ENCODE peak calls at places on chromosomes 6 and 20, in four cellular contexts. F is fibroblast of lung, K is tibial nerve, J is brain microvascular endothelial cell. B is an unnamed sample.

GRCh38 chr6:28985396-28986164 is 19.5 kb downstream of the ZNF311 start:
- DNase-seq in F (peak), K (peak), J (peak), B (no peak)

GRCh38 chr6:161477901-161478425 is 204.1 kb upstream of the AGPAT4 start:
- DNase-seq in F (no peak), J (no peak), K (no peak), B (no peak)

GRCh38 chr6:17045581-17046322 is 56.1 kb upstream of the STMND1 start:
- DNase-seq in F (peak), K (no peak), J (peak), B (no peak)

GRCh38 chr6:47086051-47086770 is 44.1 kb upstream of the ADGRF1 start:
- DNase-seq in J (no peak), F (no peak), K (no peak), B (no peak)

GRCh38 chr20:62285722-62286121 is 17.1 kb upstream of the ADRM1 start:
- DNase-seq in F (no peak), K (no peak), J (no peak), B (no peak)

GRCh38 chr6:52904562-52905279 is 4.8 kb downstream of the GSTA3 start:
- DNase-seq in J (no peak), K (no peak), F (no peak), B (no peak)

GRCh38 chr6:89352329-89353117 is at the start of gene UBE2J1:
- DNase-seq in K (peak), F (peak), J (peak), B (peak)

GRCh38 chr6:41427642-41428401 is 92.4 kb downstream of the NCR2 start:
- DNase-seq in K (no peak), F (no peak), J (no peak), B (peak)

GRCh38 chr20:52826321-52826720 is 145.8 kb upstream of the TSHZ2 start:
- DNase-seq in K (no peak), F (no peak), J (no peak), B (no peak)

GRCh38 chr20:29409833-29410804 is 1847.3 kb upstream of the DEFB115 start:
- DNase-seq in J (no peak), K (no peak), F (no peak), B (peak)

GRCh38 chr6:133033263-133033662 is 207.9 kb upstream of the EYA4 start:
- DNase-seq in J (no peak), F (no peak), K (no peak), B (no peak)

GRCh38 chr20:19022791-19023448 is 189.5 kb upstream of the SLC24A3 start:
- DNase-seq in K (no peak), F (no peak), J (no peak), B (no peak)

GRCh38 chr6:169618526-169619490 is 83.0 kb downstream of the WDR27 start:
- DNase-seq in K (no peak), J (peak), F (peak), B (no peak)

GRCh38 chr6:64000873-64001497 is 365.4 kb downstream of the PHF3 start:
- DNase-seq in J (no peak), F (no peak), K (no peak), B (no peak)

GRCh38 chr6:87938287-87938686 is 109.4 kb upstream of the SPACA1 start:
- DNase-seq in J (no peak), K (no peak), F (no peak), B (no peak)

GRCh38 chr6:26501482-26501986 is 1.4 kb downstream of the BTN1A1 start:
- DNase-seq in K (no peak), J (no peak), F (peak), B (peak)

GRCh38 chr6:4008324-4009047 is 70.5 kb downstream of the FAM217A start:
- DNase-seq in K (no peak), J (peak), F (peak), B (peak)

GRCh38 chr6:53320964-53321363 is 27.8 kb downstream of the ELOVL5 start:
- DNase-seq in J (no peak), K (no peak), F (peak), B (no peak)

GRCh38 chr6:10300071-10300470 is 114.8 kb downstream of the TFAP2A start:
- DNase-seq in K (no peak), F (no peak), J (no peak), B (no peak)

GRCh38 chr6:53437557-53438202 is 88.9 kb upstream of the ELOVL5 start:
- DNase-seq in F (peak), J (peak), K (no peak), B (peak)

GRCh38 chr6:150267686-150268561 is 100.9 kb upstream of the IYD start:
- DNase-seq in K (no peak), J (peak), F (peak), B (no peak)

GRCh38 chr6:169439710-169440109 is 186.1 kb upstream of the THBS2 start:
- DNase-seq in K (no peak), F (no peak), J (no peak), B (no peak)

GRCh38 chr6:16278048-16278724 is 39.8 kb downstream of the GMPR start:
- DNase-seq in K (no peak), J (no peak), F (no peak), B (no peak)

GRCh38 chr6:144411506-144412165 is 126.5 kb downstream of the UTRN start:
- DNase-seq in J (no peak), F (no peak), K (no peak), B (no peak)

GRCh38 chr6:83429857-83430605 is 820 bp downstream of the ME1 start:
- DNase-seq in J (peak), K (no peak), F (peak), B (no peak)

GRCh38 chr6:26215200-26216014 is 128.2 kb downstream of the HFE start:
- DNase-seq in K (no peak), F (peak), J (no peak), B (no peak)

GRCh38 chr6:41694815-41695536 is 40.4 kb downstream of the TFEB start:
- DNase-seq in K (no peak), J (peak), F (no peak), B (no peak)

GRCh38 chr6:31664790-31665500 is at the start of gene GPANK1:
- DNase-seq in J (peak), F (peak), K (peak), B (peak)

GRCh38 chr20:32289661-32290431 is 12.4 kb downstream of the KIF3B start:
- DNase-seq in J (no peak), K (no peak), F (no peak), B (no peak)

GRCh38 chr6:39137235-39137634 is 22.2 kb upstream of the SAYSD1 start:
- DNase-seq in J (peak), K (no peak), F (peak), B (no peak)

GRCh38 chr6:130037207-130037811 is 18.9 kb downstream of the L3MBTL3 start:
- DNase-seq in K (no peak), J (no peak), F (no peak), B (no peak)

GRCh38 chr20:63054103-63054474 is 47.3 kb upstream of the BHLHE23 start:
- DNase-seq in J (no peak), F (no peak), K (no peak), B (no peak)

GRCh38 chr6:57190140-57190539 is 18.0 kb downstream of the BAG2 start:
- DNase-seq in J (no peak), F (peak), K (no peak), B (no peak)

GRCh38 chr6:33731035-33731434 is 15.7 kb downstream of the IP6K3 start:
- DNase-seq in K (no peak), J (no peak), F (no peak), B (no peak)

GRCh38 chr6:33731751-33732282 is 14.9 kb downstream of the IP6K3 start:
- DNase-seq in K (no peak), F (no peak), J (no peak), B (no peak)

GRCh38 chr6:33733294-33734007 is 13.3 kb downstream of the IP6K3 start:
- DNase-seq in F (no peak), K (no peak), J (no peak), B (no peak)

GRCh38 chr6:33732385-33732784 is 14.3 kb downstream of the IP6K3 start:
- DNase-seq in F (no peak), J (no peak), K (no peak), B (no peak)

GRCh38 chr6:33732819-33733218 is 13.9 kb downstream of the IP6K3 start:
- DNase-seq in F (no peak), K (no peak), J (no peak), B (no peak)
- TF ChIP-seq CTCF in F (no peak), K (no peak), J (no peak), B (no peak)

DNA sequence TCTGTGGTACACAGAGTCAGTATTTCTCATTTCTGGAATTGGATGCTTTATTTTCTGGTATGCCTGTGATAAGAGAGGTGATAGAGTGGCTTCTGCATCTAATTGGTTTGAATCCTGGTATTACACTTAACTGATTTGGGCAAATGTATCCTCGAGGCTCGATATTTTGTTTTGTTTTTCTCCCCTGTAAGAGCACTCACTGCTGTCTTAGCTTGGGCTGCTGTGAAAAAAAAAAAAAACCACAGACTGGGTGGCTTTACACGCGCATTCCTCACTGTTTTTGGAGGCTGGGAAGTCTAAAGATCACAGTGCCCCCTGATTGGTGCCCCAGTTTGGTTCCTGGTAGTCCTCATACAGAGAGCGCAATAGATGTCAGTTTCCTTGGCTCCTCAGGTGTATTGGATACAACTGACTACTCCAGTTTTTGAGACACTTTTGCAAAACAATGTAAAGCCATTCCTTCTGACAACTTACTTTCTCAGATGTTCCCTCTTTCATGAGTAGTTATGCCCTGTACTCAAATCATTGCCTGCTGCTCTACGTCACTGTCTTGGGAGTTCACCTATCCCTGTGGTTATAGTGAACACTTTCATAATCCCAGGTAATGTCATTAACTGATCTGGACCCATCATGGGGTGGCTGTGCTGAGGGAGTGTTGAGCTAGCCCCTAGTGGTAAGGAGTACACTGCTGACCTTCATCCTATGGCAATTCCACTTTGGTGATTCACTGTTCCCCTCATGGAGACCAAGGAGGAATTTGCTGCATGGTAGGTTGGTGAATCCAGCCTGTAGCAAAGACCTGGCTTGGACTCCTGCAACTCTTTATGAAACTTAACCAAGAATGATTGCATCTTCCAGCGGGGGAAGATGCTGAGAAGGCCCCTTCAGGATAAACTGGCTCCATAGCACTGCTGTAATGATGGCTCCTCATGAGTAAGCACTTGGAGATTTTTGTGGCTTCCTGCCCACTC is 3.5 kb upstream of the ACAT2 start:
- DNase-seq in F (no peak), K (no peak), J (peak), B (no peak)
- TF ChIP-seq CTCF in F (no peak), K (no peak), J (peak), B (no peak)

GRCh38 chr20:40506567-40506966 is 182.5 kb downstream of the MAFB start:
- DNase-seq in K (peak), F (peak), J (peak), B (no peak)
- TF ChIP-seq CTCF in K (no peak), F (no peak), J (peak), B (no peak)

GRCh38 chr20:57614490-57615471 is 5.4 kb downstream of the ZBP1 start:
- DNase-seq in J (no peak), F (no peak), K (no peak), B (no peak)

GRCh38 chr20:57615472-57615855 is 4.8 kb downstream of the ZBP1 start:
- DNase-seq in J (no peak), F (no peak), K (no peak), B (no peak)

GRCh38 chr20:57618091-57618765 is 2.0 kb downstream of the ZBP1 start:
- DNase-seq in F (no peak), J (no peak), K (no peak), B (no peak)

GRCh38 chr20:57617079-57617795 is 3.0 kb downstream of the ZBP1 start:
- DNase-seq in F (no peak), J (no peak), K (no peak), B (no peak)

DNA sequence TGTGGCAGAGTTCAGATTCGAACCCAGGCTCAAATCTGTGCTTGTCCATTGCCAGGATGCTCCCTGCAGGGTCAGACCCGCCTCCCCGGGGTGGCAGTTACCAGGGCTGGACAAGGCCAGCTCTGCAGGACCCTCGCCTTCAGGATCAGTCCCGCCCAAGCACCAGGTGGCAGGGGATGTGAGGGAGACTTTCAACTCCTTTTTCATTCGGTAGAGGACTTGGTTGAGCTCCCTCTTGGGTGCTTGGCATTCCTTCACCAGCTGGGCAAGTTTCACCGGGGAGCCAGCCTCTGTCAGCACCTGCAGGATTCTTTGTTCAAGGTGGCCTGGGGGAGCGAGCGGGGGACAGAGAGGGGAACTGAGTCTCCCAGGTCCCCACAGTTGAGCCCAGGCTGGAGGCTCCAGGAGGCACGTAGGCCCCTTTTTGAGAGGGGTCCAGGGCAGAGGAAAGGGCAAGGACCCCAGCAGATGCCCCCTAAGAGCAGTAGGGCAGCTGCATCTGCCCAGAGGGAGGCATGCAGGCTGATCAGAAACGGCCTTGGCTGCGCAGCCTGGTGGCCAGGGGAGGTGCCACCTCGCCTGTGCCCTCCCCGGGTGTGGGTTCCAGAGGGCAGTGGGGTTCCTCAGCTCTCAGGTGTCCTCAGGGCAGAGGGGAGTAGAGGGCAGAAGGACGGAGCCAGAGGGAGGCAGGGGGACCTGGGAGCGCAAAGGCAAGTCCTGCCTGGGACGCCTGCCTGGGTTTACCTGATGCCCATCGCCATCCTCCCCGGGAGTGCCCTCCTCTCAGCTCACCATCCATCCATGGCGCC is 3.9 kb downstream of the ZBP1 start:
- DNase-seq in F (no peak), K (no peak), J (no peak), B (no peak)
- TF ChIP-seq CTCF in F (no peak), K (no peak), J (no peak), B (no peak)

GRCh38 chr20:2817891-2818595 is 1.9 kb downstream of the TMEM239 start:
- DNase-seq in J (no peak), F (peak), K (peak), B (no peak)

GRCh38 chr20:2817341-2817726 is 1.2 kb downstream of the TMEM239 start:
- DNase-seq in F (no peak), K (no peak), J (no peak), B (no peak)

GRCh38 chr20:2816030-2816582 is at the start of gene TMEM239:
- DNase-seq in K (no peak), F (no peak), J (no peak), B (no peak)

GRCh38 chr20:2815242-2815900 is 584 bp downstream of the C20orf141 start:
- DNase-seq in J (no peak), F (no peak), K (no peak), B (no peak)

DNA sequence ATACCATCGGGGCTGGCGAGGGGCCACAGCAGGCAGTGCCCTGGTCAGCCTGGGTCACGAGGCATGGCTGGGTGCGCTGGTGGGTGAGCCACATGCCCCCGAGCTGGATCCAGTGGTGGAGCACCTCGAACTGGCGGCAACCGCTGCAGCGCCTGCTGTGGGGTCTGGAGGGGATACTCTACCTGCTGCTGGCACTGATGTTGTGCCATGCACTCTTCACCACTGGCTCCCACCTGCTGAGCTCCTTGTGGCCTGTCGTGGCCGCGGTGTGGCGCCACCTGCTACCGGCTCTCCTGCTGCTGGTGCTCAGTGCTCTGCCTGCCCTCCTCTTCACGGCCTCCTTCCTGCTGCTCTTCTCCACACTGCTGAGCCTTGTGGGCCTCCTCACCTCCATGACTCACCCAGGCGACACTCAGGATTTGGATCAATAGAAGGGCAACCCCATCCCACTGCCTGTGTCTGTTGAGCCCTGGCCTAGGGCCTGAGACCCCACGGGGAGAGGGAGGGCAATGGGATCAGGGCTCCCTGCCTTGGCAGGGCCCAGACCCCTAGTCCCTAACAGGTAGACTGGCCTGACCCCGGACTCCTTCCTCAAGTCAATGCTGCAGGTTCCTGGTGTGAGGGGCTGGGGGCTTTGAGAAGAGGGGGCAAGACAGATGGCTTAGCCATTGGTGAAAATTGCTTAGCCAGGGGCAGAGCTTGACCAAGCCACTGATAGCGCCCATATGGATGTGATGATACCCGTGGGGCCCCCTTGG is 598 bp downstream of the TMEM239 start:
- DNase-seq in F (no peak), J (no peak), K (no peak), B (no peak)
- TF ChIP-seq CTCF in F (no peak), J (peak), K (no peak), B (peak)

GRCh38 chr6:106122306-106122940 is 36.3 kb downstream of the PRDM1 start:
- DNase-seq in J (no peak), F (no peak), K (no peak), B (no peak)

GRCh38 chr6:106122941-106123337 is 36.8 kb downstream of the PRDM1 start:
- DNase-seq in J (no peak), F (no peak), K (no peak), B (no peak)

GRCh38 chr6:106124015-106124414 is 37.9 kb downstream of the PRDM1 start:
- DNase-seq in J (no peak), F (no peak), K (no peak), B (no peak)

GRCh38 chr6:106125925-106126435 is 39.8 kb downstream of the PRDM1 start:
- DNase-seq in F (no peak), K (no peak), J (no peak), B (peak)

GRCh38 chr6:106124437-106125423 is 38.6 kb downstream of the PRDM1 start:
- DNase-seq in J (no peak), F (no peak), K (no peak), B (no peak)
- TF ChIP-seq CTCF in J (no peak), F (no peak), K (no peak), B (no peak)

GRCh38 chr6:134178230-134179044 is 126.0 kb upstream of the SLC2A12 start:
- DNase-seq in K (peak), J (peak), F (peak), B (peak)
- TF ChIP-seq CTCF in K (peak), J (peak), F (peak), B (peak)